ENCODE peak calls at places on chromosomes 7 and 10, in seven cellular contexts. One of them, this sample, is unnamed.

GRCh38 chr7:94133460-94133859 is 129.3 kb upstream of the BET1 start:
- DNase-seq in GM23338: no peak
- DNase-seq in K562: no peak
- DNase-seq in HCT116: no peak
- DNase-seq in neural progenitor cell: no peak
- DNase-seq in mammary epithelial cell: no peak
- DNase-seq in HepG2: no peak
- DNase-seq in this sample: no peak

GRCh38 chr10:128871671-128872231 is 595.3 kb upstream of the MGMT start:
- DNase-seq in GM23338: no peak
- DNase-seq in K562: no peak
- DNase-seq in HCT116: no peak
- DNase-seq in neural progenitor cell: no peak
- DNase-seq in mammary epithelial cell: no peak
- DNase-seq in HepG2: no peak
- DNase-seq in this sample: no peak

GRCh38 chr7:134452991-134453473 is 5.9 kb downstream of the AKR1B1 start:
- DNase-seq in GM23338: no peak
- DNase-seq in K562: no peak
- DNase-seq in HCT116: no peak
- DNase-seq in neural progenitor cell: no peak
- DNase-seq in mammary epithelial cell: no peak
- DNase-seq in HepG2: no peak
- DNase-seq in this sample: no peak

GRCh38 chr7:45099891-45100760 is 11.4 kb upstream of the NACAD start:
- DNase-seq in GM23338: no peak
- DNase-seq in K562: no peak
- DNase-seq in HCT116: no peak
- DNase-seq in neural progenitor cell: no peak
- DNase-seq in mammary epithelial cell: no peak
- DNase-seq in HepG2: no peak
- DNase-seq in this sample: no peak

GRCh38 chr7:92448185-92448747 is 984 bp downstream of the GATAD1 start:
- DNase-seq in GM23338: peak
- DNase-seq in K562: peak
- DNase-seq in HCT116: peak
- DNase-seq in neural progenitor cell: peak
- DNase-seq in mammary epithelial cell: peak
- DNase-seq in HepG2: peak
- DNase-seq in this sample: peak

GRCh38 chr10:26519803-26520202 is 81.7 kb downstream of the APBB1IP start:
- DNase-seq in GM23338: no peak
- DNase-seq in K562: no peak
- DNase-seq in HCT116: no peak
- DNase-seq in neural progenitor cell: peak
- DNase-seq in mammary epithelial cell: no peak
- DNase-seq in HepG2: no peak
- DNase-seq in this sample: no peak

GRCh38 chr7:30717181-30717580 is 34.8 kb upstream of the INMT start:
- DNase-seq in GM23338: peak
- DNase-seq in K562: no peak
- DNase-seq in HCT116: peak
- DNase-seq in neural progenitor cell: no peak
- DNase-seq in mammary epithelial cell: peak
- DNase-seq in HepG2: no peak
- DNase-seq in this sample: no peak

GRCh38 chr7:20825555-20825954 is 38.9 kb upstream of the SP8 start:
- DNase-seq in GM23338: no peak
- DNase-seq in K562: no peak
- DNase-seq in HCT116: no peak
- DNase-seq in neural progenitor cell: no peak
- DNase-seq in mammary epithelial cell: no peak
- DNase-seq in HepG2: no peak
- DNase-seq in this sample: no peak

GRCh38 chr7:17535776-17536175 is 237.3 kb downstream of the AHR start:
- DNase-seq in GM23338: no peak
- DNase-seq in K562: no peak
- DNase-seq in HCT116: no peak
- DNase-seq in neural progenitor cell: no peak
- DNase-seq in mammary epithelial cell: peak
- DNase-seq in HepG2: no peak
- DNase-seq in this sample: no peak

GRCh38 chr7:131034166-131034881 is 293.4 kb upstream of the MKLN1 start:
- DNase-seq in GM23338: no peak
- DNase-seq in K562: no peak
- DNase-seq in HCT116: no peak
- DNase-seq in neural progenitor cell: no peak
- DNase-seq in mammary epithelial cell: no peak
- DNase-seq in HepG2: no peak
- DNase-seq in this sample: no peak

GRCh38 chr7:36390199-36391090 is 783 bp downstream of the ANLN start:
- DNase-seq in GM23338: peak
- DNase-seq in K562: peak
- DNase-seq in HCT116: peak
- DNase-seq in neural progenitor cell: peak
- DNase-seq in mammary epithelial cell: peak
- DNase-seq in HepG2: peak
- DNase-seq in this sample: peak

GRCh38 chr7:2633538-2634264 is 1.9 kb downstream of the TTYH3 start:
- DNase-seq in GM23338: no peak
- DNase-seq in K562: no peak
- DNase-seq in HCT116: no peak
- DNase-seq in neural progenitor cell: no peak
- DNase-seq in mammary epithelial cell: peak
- DNase-seq in HepG2: peak
- DNase-seq in this sample: peak

GRCh38 chr10:122279725-122280141 is 8.6 kb downstream of the BTBD16 start:
- DNase-seq in GM23338: peak
- DNase-seq in K562: peak
- DNase-seq in HCT116: peak
- DNase-seq in neural progenitor cell: peak
- DNase-seq in mammary epithelial cell: peak
- DNase-seq in HepG2: peak
- DNase-seq in this sample: peak

GRCh38 chr10:22481687-22482539 is 136.6 kb downstream of the SPAG6 start:
- DNase-seq in GM23338: peak
- DNase-seq in K562: no peak
- DNase-seq in HCT116: no peak
- DNase-seq in neural progenitor cell: no peak
- DNase-seq in mammary epithelial cell: peak
- DNase-seq in HepG2: no peak
- DNase-seq in this sample: no peak

GRCh38 chr10:5317547-5318107 is 47.1 kb upstream of the UCN3 start:
- DNase-seq in GM23338: no peak
- DNase-seq in K562: peak
- DNase-seq in HCT116: no peak
- DNase-seq in neural progenitor cell: no peak
- DNase-seq in mammary epithelial cell: peak
- DNase-seq in HepG2: peak
- DNase-seq in this sample: no peak

GRCh38 chr10:47192273-47192672 is 107.7 kb upstream of the GDF10 start:
- DNase-seq in GM23338: no peak
- DNase-seq in K562: no peak
- DNase-seq in HCT116: no peak
- DNase-seq in neural progenitor cell: no peak
- DNase-seq in mammary epithelial cell: no peak
- DNase-seq in HepG2: no peak
- DNase-seq in this sample: no peak

GRCh38 chr7:25068814-25069213 is 56.2 kb downstream of the CYCS start:
- DNase-seq in GM23338: no peak
- DNase-seq in K562: peak
- DNase-seq in HCT116: no peak
- DNase-seq in neural progenitor cell: no peak
- DNase-seq in mammary epithelial cell: no peak
- DNase-seq in HepG2: no peak
- DNase-seq in this sample: no peak

GRCh38 chr7:25062380-25062779 is 62.7 kb downstream of the CYCS start:
- DNase-seq in GM23338: no peak
- DNase-seq in K562: no peak
- DNase-seq in HCT116: no peak
- DNase-seq in neural progenitor cell: no peak
- DNase-seq in mammary epithelial cell: no peak
- DNase-seq in HepG2: no peak
- DNase-seq in this sample: no peak

GRCh38 chr7:25060487-25061055 is 64.5 kb downstream of the CYCS start:
- DNase-seq in GM23338: no peak
- DNase-seq in K562: peak
- DNase-seq in HCT116: no peak
- DNase-seq in neural progenitor cell: no peak
- DNase-seq in mammary epithelial cell: no peak
- DNase-seq in HepG2: no peak
- DNase-seq in this sample: no peak

GRCh38 chr7:25069900-25070443 is 55.1 kb downstream of the CYCS start:
- DNase-seq in GM23338: peak
- DNase-seq in K562: peak
- DNase-seq in HCT116: peak
- DNase-seq in neural progenitor cell: peak
- DNase-seq in mammary epithelial cell: peak
- DNase-seq in HepG2: peak
- DNase-seq in this sample: peak

DNA sequence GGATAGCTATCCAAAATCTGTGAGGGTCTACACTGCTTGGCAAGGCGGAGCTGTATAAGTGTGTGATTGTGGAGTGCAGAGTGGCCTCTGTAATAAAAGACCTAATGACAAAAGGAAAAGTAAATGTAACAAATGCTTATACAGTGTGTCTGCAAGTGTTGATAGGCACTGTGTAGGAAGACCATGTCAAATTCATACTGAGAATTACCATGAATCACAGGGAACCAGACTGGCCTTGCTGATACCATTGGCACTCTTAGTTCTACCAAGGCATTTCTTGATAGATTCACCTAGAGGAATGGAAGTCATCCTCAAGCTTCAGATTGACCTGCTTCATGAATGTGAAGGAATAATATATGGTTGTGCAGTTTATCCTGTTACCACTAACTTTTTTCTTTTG is 58.8 kb downstream of the CYCS start:
- DNase-seq in GM23338: no peak
- DNase-seq in K562: no peak
- DNase-seq in HCT116: no peak
- DNase-seq in neural progenitor cell: no peak
- DNase-seq in mammary epithelial cell: no peak
- DNase-seq in HepG2: no peak
- DNase-seq in this sample: no peak
- H2AFZ ChIP-seq in GM23338: no peak
- H2AFZ ChIP-seq in K562: no peak
- H2AFZ ChIP-seq in HCT116: no peak
- H2AFZ ChIP-seq in neural progenitor cell: no peak
- H2AFZ ChIP-seq in mammary epithelial cell: no peak
- H2AFZ ChIP-seq in HepG2: no peak
- H2AFZ ChIP-seq in this sample: no peak

DNA sequence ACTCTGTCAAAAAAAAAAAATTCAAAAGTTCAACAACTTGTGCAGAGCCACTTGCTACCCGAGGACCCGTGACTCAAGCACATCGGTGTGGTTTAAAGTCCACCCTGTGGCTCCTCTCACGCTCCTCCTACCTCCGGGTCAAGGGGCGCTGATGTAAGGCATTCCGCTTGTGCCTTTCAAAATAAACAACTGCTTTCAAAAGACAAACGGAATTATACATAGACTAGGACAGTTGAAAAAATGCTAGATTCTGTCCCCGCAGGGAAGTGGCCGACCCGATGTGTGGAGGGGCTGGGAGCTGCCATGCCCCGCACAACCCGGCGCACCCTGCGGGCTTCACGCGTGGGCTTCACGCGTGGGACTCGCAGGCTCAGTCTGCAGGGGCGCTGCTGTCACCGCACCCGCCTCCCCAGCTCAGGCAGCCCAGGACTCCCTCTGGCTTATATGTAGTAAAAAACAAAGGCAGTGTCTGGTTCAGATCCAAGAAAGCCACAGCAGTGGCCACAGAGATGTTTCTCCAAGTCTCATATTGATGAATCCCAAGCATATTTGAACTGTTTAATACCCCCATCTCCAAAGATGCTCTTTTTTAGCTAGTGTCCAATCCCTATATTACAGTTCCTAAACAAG is 239.7 kb upstream of the INHBA start:
- DNase-seq in GM23338: peak
- DNase-seq in K562: no peak
- DNase-seq in HCT116: no peak
- DNase-seq in neural progenitor cell: peak
- DNase-seq in mammary epithelial cell: no peak
- DNase-seq in HepG2: peak
- DNase-seq in this sample: no peak
- H2AFZ ChIP-seq in GM23338: peak
- H2AFZ ChIP-seq in K562: no peak
- H2AFZ ChIP-seq in HCT116: no peak
- H2AFZ ChIP-seq in neural progenitor cell: peak
- H2AFZ ChIP-seq in mammary epithelial cell: peak
- H2AFZ ChIP-seq in HepG2: no peak
- H2AFZ ChIP-seq in this sample: no peak

GRCh38 chr7:117041822-117042221 is 88.5 kb downstream of the ST7 start:
- DNase-seq in GM23338: no peak
- DNase-seq in K562: no peak
- DNase-seq in HCT116: no peak
- DNase-seq in neural progenitor cell: no peak
- DNase-seq in mammary epithelial cell: no peak
- DNase-seq in HepG2: no peak
- DNase-seq in this sample: no peak

GRCh38 chr7:117038408-117038807 is 85.1 kb downstream of the ST7 start:
- DNase-seq in GM23338: no peak
- DNase-seq in K562: no peak
- DNase-seq in HCT116: no peak
- DNase-seq in neural progenitor cell: no peak
- DNase-seq in mammary epithelial cell: no peak
- DNase-seq in HepG2: no peak
- DNase-seq in this sample: no peak

GRCh38 chr7:117043051-117043546 is 89.8 kb downstream of the ST7 start:
- DNase-seq in GM23338: no peak
- DNase-seq in K562: no peak
- DNase-seq in HCT116: no peak
- DNase-seq in neural progenitor cell: no peak
- DNase-seq in mammary epithelial cell: no peak
- DNase-seq in HepG2: no peak
- DNase-seq in this sample: no peak

GRCh38 chr7:117044664-117045063 is 91.4 kb downstream of the ST7 start:
- DNase-seq in GM23338: no peak
- DNase-seq in K562: no peak
- DNase-seq in HCT116: no peak
- DNase-seq in neural progenitor cell: no peak
- DNase-seq in mammary epithelial cell: no peak
- DNase-seq in HepG2: no peak
- DNase-seq in this sample: no peak

GRCh38 chr7:117041007-117041406 is 87.7 kb downstream of the ST7 start:
- DNase-seq in GM23338: no peak
- DNase-seq in K562: no peak
- DNase-seq in HCT116: no peak
- DNase-seq in neural progenitor cell: no peak
- DNase-seq in mammary epithelial cell: peak
- DNase-seq in HepG2: no peak
- DNase-seq in this sample: no peak
- H2AFZ ChIP-seq in GM23338: no peak
- H2AFZ ChIP-seq in K562: no peak
- H2AFZ ChIP-seq in HCT116: no peak
- H2AFZ ChIP-seq in neural progenitor cell: no peak
- H2AFZ ChIP-seq in mammary epithelial cell: no peak
- H2AFZ ChIP-seq in HepG2: no peak
- H2AFZ ChIP-seq in this sample: no peak

GRCh38 chr7:12722136-12722535 is 34.7 kb downstream of the ARL4A start:
- DNase-seq in GM23338: no peak
- DNase-seq in K562: no peak
- DNase-seq in HCT116: no peak
- DNase-seq in neural progenitor cell: no peak
- DNase-seq in mammary epithelial cell: no peak
- DNase-seq in HepG2: no peak
- DNase-seq in this sample: no peak
- H2AFZ ChIP-seq in GM23338: peak
- H2AFZ ChIP-seq in K562: peak
- H2AFZ ChIP-seq in HCT116: no peak
- H2AFZ ChIP-seq in neural progenitor cell: no peak
- H2AFZ ChIP-seq in mammary epithelial cell: no peak
- H2AFZ ChIP-seq in HepG2: peak
- H2AFZ ChIP-seq in this sample: no peak

GRCh38 chr10:43782814-43783213 is 134.1 kb upstream of the ZNF32 start:
- DNase-seq in GM23338: no peak
- DNase-seq in K562: peak
- DNase-seq in HCT116: no peak
- DNase-seq in neural progenitor cell: no peak
- DNase-seq in mammary epithelial cell: no peak
- DNase-seq in HepG2: no peak
- DNase-seq in this sample: no peak
- H2AFZ ChIP-seq in GM23338: no peak
- H2AFZ ChIP-seq in K562: no peak
- H2AFZ ChIP-seq in HCT116: no peak
- H2AFZ ChIP-seq in neural progenitor cell: no peak
- H2AFZ ChIP-seq in mammary epithelial cell: no peak
- H2AFZ ChIP-seq in HepG2: no peak
- H2AFZ ChIP-seq in this sample: no peak